ENCODE peak calls at places on chromosomes 6 and 20, in four cellular contexts. X, Z, E and L are unnamed samples.

GRCh38 chr6:64270083-64270482 is 634.5 kb downstream of the PHF3 start:
- DNase-seq in X (no peak), Z (no peak), E (no peak), L (no peak)

GRCh38 chr20:34768105-34768504 is 57.3 kb downstream of the NCOA6 start:
- DNase-seq in X (peak), Z (peak), E (no peak), L (no peak)

GRCh38 chr20:8718214-8718613 is 350.7 kb upstream of the PLCB4 start:
- DNase-seq in X (no peak), Z (no peak), E (no peak), L (no peak)

GRCh38 chr20:62801284-62802010 is 3.2 kb upstream of the OGFR start:
- DNase-seq in X (no peak), Z (no peak), E (no peak), L (no peak)

GRCh38 chr6:107784669-107785068 is 39.4 kb downstream of the SCML4 start:
- DNase-seq in X (no peak), Z (no peak), E (no peak), L (no peak)

GRCh38 chr6:87116922-87117321 is 22.0 kb upstream of the CGA start:
- DNase-seq in X (no peak), Z (no peak), E (no peak), L (no peak)

GRCh38 chr6:2940010-2940850 is 31.1 kb downstream of the SERPINB6 start:
- DNase-seq in X (no peak), Z (no peak), E (no peak), L (no peak)

GRCh38 chr6:112203577-112204349 is 50.6 kb downstream of the LAMA4 start:
- DNase-seq in X (peak), Z (peak), E (no peak), L (no peak)

GRCh38 chr20:62370115-62370806 is 3.1 kb upstream of the LAMA5 start:
- DNase-seq in X (peak), Z (no peak), E (no peak), L (no peak)

GRCh38 chr6:55255061-55255571 is 72.2 kb upstream of the GFRAL start:
- DNase-seq in X (no peak), Z (no peak), E (no peak), L (no peak)

GRCh38 chr6:1424306-1424927 is 35.0 kb downstream of the FOXF2 start:
- DNase-seq in X (peak), Z (peak), E (peak), L (peak)

GRCh38 chr6:113352029-113352801 is 504.9 kb upstream of the MARCKS start:
- DNase-seq in X (peak), Z (peak), E (peak), L (no peak)

GRCh38 chr6:137722749-137723272 is 144.2 kb upstream of the TNFAIP3 start:
- DNase-seq in X (peak), Z (peak), E (no peak), L (no peak)

GRCh38 chr6:37173573-37174195 is 3.7 kb downstream of the PIM1 start:
- DNase-seq in X (no peak), Z (no peak), E (no peak), L (no peak)

GRCh38 chr20:59455392-59456341 is 148.7 kb upstream of the PHACTR3 start:
- DNase-seq in X (no peak), Z (peak), E (peak), L (peak)

GRCh38 chr6:143135797-143136561 is 75.3 kb downstream of the AIG1 start:
- DNase-seq in X (no peak), Z (no peak), E (no peak), L (no peak)

GRCh38 chr20:32004963-32005362 is 5.3 kb upstream of the CCM2L start:
- DNase-seq in X (no peak), Z (peak), E (no peak), L (peak)

GRCh38 chr6:54085526-54085925 is 25.7 kb upstream of the MLIP start:
- DNase-seq in X (peak), Z (peak), E (no peak), L (peak)

GRCh38 chr6:54353975-54354374 is 45.7 kb downstream of the TINAG start:
- DNase-seq in X (no peak), Z (no peak), E (peak), L (no peak)

GRCh38 chr6:100913400-100914276 is 32.5 kb upstream of the ASCC3 start:
- DNase-seq in X (no peak), Z (no peak), E (peak), L (peak)

GRCh38 chr6:52759085-52759484 is 4.2 kb downstream of the GSTA2 start:
- DNase-seq in X (no peak), Z (peak), E (no peak), L (peak)

GRCh38 chr6:70686548-70687133 is 19.0 kb downstream of the SMAP1 start:
- DNase-seq in X (peak), Z (peak), E (peak), L (peak)

GRCh38 chr20:12203399-12203798 is 285.7 kb downstream of the BTBD3 start:
- DNase-seq in X (no peak), Z (no peak), E (no peak), L (no peak)

GRCh38 chr6:125780540-125781306 is 10.0 kb upstream of the NCOA7 start:
- DNase-seq in X (peak), Z (peak), E (peak), L (peak)

GRCh38 chr6:122286512-122286911 is 112.9 kb upstream of the HSF2 start:
- DNase-seq in X (no peak), Z (peak), E (no peak), L (no peak)

GRCh38 chr6:129104131-129104530 is 221.2 kb downstream of the LAMA2 start:
- DNase-seq in X (peak), Z (peak), E (no peak), L (no peak)

GRCh38 chr6:166076625-166077024 is 91.0 kb downstream of the TBXT start:
- DNase-seq in X (no peak), Z (no peak), E (no peak), L (peak)

GRCh38 chr20:35743693-35744491 is 1.8 kb upstream of the RBM39 start:
- DNase-seq in X (no peak), Z (peak), E (no peak), L (no peak)

GRCh38 chr20:43304598-43304997 is 114.9 kb upstream of the PTPRT start:
- DNase-seq in X (no peak), Z (no peak), E (no peak), L (no peak)

GRCh38 chr6:106908386-106908840 is 66.1 kb downstream of the CD24 start:
- DNase-seq in X (no peak), Z (no peak), E (no peak), L (peak)

GRCh38 chr6:67131827-67132226 is 1424.8 kb upstream of the EYS start:
- DNase-seq in X (peak), Z (peak), E (peak), L (no peak)

GRCh38 chr6:97032950-97033349 is 108.4 kb downstream of the KLHL32 start:
- DNase-seq in X (no peak), Z (no peak), E (no peak), L (no peak)

GRCh38 chr20:36483919-36484808 is 57.2 kb upstream of the MYL9 start:
- DNase-seq in X (peak), Z (peak), E (no peak), L (no peak)

GRCh38 chr6:142570221-142570671 is 268.4 kb downstream of the ADGRG6 start:
- DNase-seq in X (peak), Z (peak), E (no peak), L (peak)

GRCh38 chr20:35563834-35564233 is 22.0 kb downstream of the ERGIC3 start:
- DNase-seq in X (no peak), Z (no peak), E (no peak), L (no peak)

GRCh38 chr20:24438331-24438730 is 31.1 kb upstream of the SYNDIG1 start:
- DNase-seq in X (no peak), Z (no peak), E (no peak), L (no peak)

GRCh38 chr6:100117680-100118079 is 123.7 kb upstream of the MCHR2 start:
- DNase-seq in X (no peak), Z (no peak), E (no peak), L (no peak)